ENCODE peak calls at places on chromosomes 3 and 15, in six cellular contexts. One of them, this sample, is unnamed. For H3K4me1, the result is how much of the 10 kb centered on the place peaks cover.

GRCh38 chr3:32399030-32399620 is 7.5 kb downstream of the CMTM7 start:
- DNase-seq in tibial nerve: no peak
- DNase-seq in heart left ventricle: no peak
- DNase-seq in upper lobe of left lung: no peak
- DNase-seq in sigmoid colon: no peak
- DNase-seq in IMR-90: peak
- DNase-seq in this sample: no peak

GRCh38 chr3:114323546-114324254 is 29.9 kb downstream of the TIGIT start:
- DNase-seq in tibial nerve: no peak
- DNase-seq in heart left ventricle: no peak
- DNase-seq in upper lobe of left lung: no peak
- DNase-seq in sigmoid colon: no peak
- DNase-seq in IMR-90: no peak
- DNase-seq in this sample: no peak

GRCh38 chr15:96334017-96334704 is 3.7 kb downstream of the NR2F2 start:
- DNase-seq in tibial nerve: no peak
- DNase-seq in heart left ventricle: peak
- DNase-seq in upper lobe of left lung: peak
- DNase-seq in sigmoid colon: no peak
- DNase-seq in IMR-90: no peak
- DNase-seq in this sample: no peak

GRCh38 chr15:92184679-92185230 is 208.9 kb upstream of the ST8SIA2 start:
- DNase-seq in tibial nerve: no peak
- DNase-seq in heart left ventricle: no peak
- DNase-seq in upper lobe of left lung: no peak
- DNase-seq in sigmoid colon: no peak
- DNase-seq in IMR-90: no peak
- DNase-seq in this sample: no peak

GRCh38 chr3:126125341-126125740 is 41.4 kb upstream of the SLC41A3 start:
- DNase-seq in tibial nerve: no peak
- DNase-seq in heart left ventricle: peak
- DNase-seq in upper lobe of left lung: no peak
- DNase-seq in sigmoid colon: peak
- DNase-seq in IMR-90: no peak
- DNase-seq in this sample: peak

GRCh38 chr15:43903864-43904290 is 77.1 kb downstream of the WDR76 start:
- DNase-seq in tibial nerve: no peak
- DNase-seq in heart left ventricle: no peak
- DNase-seq in upper lobe of left lung: no peak
- DNase-seq in sigmoid colon: no peak
- DNase-seq in IMR-90: peak
- DNase-seq in this sample: no peak

GRCh38 chr3:129996073-129996472 is 21.6 kb downstream of the TRH start:
- DNase-seq in tibial nerve: no peak
- DNase-seq in heart left ventricle: no peak
- DNase-seq in upper lobe of left lung: no peak
- DNase-seq in sigmoid colon: no peak
- DNase-seq in IMR-90: no peak
- DNase-seq in this sample: no peak

GRCh38 chr3:3714572-3714971 is 84.7 kb upstream of the LRRN1 start:
- DNase-seq in tibial nerve: no peak
- DNase-seq in heart left ventricle: no peak
- DNase-seq in upper lobe of left lung: no peak
- DNase-seq in sigmoid colon: no peak
- DNase-seq in IMR-90: no peak
- DNase-seq in this sample: no peak

GRCh38 chr15:20671665-20672064 is 130.1 kb upstream of the GOLGA6L6 start:
- DNase-seq in tibial nerve: no peak
- DNase-seq in heart left ventricle: no peak
- DNase-seq in upper lobe of left lung: no peak
- DNase-seq in sigmoid colon: no peak
- DNase-seq in IMR-90: no peak
- DNase-seq in this sample: no peak

GRCh38 chr15:29621626-29622025 is 200.6 kb downstream of the TJP1 start:
- DNase-seq in tibial nerve: no peak
- DNase-seq in heart left ventricle: no peak
- DNase-seq in upper lobe of left lung: no peak
- DNase-seq in sigmoid colon: no peak
- DNase-seq in IMR-90: no peak
- DNase-seq in this sample: no peak

GRCh38 chr3:102466001-102466400 is 31.2 kb downstream of the ZPLD1 start:
- DNase-seq in tibial nerve: no peak
- DNase-seq in heart left ventricle: no peak
- DNase-seq in upper lobe of left lung: no peak
- DNase-seq in sigmoid colon: no peak
- DNase-seq in IMR-90: no peak
- DNase-seq in this sample: no peak

GRCh38 chr3:61928020-61928419 is 366.6 kb downstream of the PTPRG start:
- DNase-seq in tibial nerve: no peak
- DNase-seq in heart left ventricle: no peak
- DNase-seq in upper lobe of left lung: no peak
- DNase-seq in sigmoid colon: no peak
- DNase-seq in IMR-90: peak
- DNase-seq in this sample: peak

GRCh38 chr3:81684739-81685395 is 76.6 kb downstream of the GBE1 start:
- DNase-seq in tibial nerve: no peak
- DNase-seq in heart left ventricle: no peak
- DNase-seq in upper lobe of left lung: no peak
- DNase-seq in sigmoid colon: no peak
- DNase-seq in IMR-90: peak
- DNase-seq in this sample: no peak

GRCh38 chr15:78873796-78874761 is 1.4 kb downstream of the MORF4L1 start:
- DNase-seq in tibial nerve: no peak
- DNase-seq in heart left ventricle: no peak
- DNase-seq in upper lobe of left lung: no peak
- DNase-seq in sigmoid colon: no peak
- DNase-seq in IMR-90: peak
- DNase-seq in this sample: no peak

GRCh38 chr15:80423215-80423614 is 19.0 kb downstream of the ARNT2 start:
- DNase-seq in tibial nerve: no peak
- DNase-seq in heart left ventricle: no peak
- DNase-seq in upper lobe of left lung: no peak
- DNase-seq in sigmoid colon: no peak
- DNase-seq in IMR-90: peak
- DNase-seq in this sample: no peak

GRCh38 chr15:64017591-64018163 is 28.6 kb downstream of the DAPK2 start:
- DNase-seq in tibial nerve: no peak
- DNase-seq in heart left ventricle: no peak
- DNase-seq in upper lobe of left lung: no peak
- DNase-seq in sigmoid colon: no peak
- DNase-seq in IMR-90: no peak
- DNase-seq in this sample: peak

DNA sequence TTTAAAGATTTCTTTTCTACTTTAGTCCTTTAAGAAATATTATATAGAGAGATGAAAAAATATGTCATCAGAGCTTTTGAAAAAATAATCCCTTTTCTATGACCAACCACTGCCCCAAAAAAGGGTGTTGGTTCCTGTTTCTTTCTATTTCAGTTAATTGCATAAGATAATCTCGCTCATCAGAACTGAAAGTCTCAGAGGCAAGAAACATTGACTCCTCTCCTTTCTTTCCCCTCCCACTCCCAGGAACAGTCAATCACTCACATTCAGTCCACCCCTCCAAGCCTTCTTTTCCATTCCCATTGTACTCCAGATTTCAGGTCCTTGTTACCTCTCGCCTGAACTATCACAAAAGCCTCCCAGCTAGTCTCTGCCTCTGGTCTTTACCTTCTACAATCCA is 153.7 kb upstream of the ABI3BP start:
- DNase-seq in tibial nerve: no peak
- DNase-seq in heart left ventricle: no peak
- DNase-seq in upper lobe of left lung: no peak
- DNase-seq in sigmoid colon: no peak
- DNase-seq in IMR-90: no peak
- DNase-seq in this sample: no peak
- H3K27ac ChIP-seq in tibial nerve: no peak
- H3K27ac ChIP-seq in heart left ventricle: no peak
- H3K27ac ChIP-seq in upper lobe of left lung: no peak
- H3K27ac ChIP-seq in sigmoid colon: no peak
- H3K27ac ChIP-seq in IMR-90: no peak
- H3K27ac ChIP-seq in this sample: no peak

GRCh38 chr3:142210608-142211007 is 14.8 kb downstream of the GK5 start:
- DNase-seq in tibial nerve: no peak
- DNase-seq in heart left ventricle: no peak
- DNase-seq in upper lobe of left lung: no peak
- DNase-seq in sigmoid colon: no peak
- DNase-seq in IMR-90: no peak
- DNase-seq in this sample: no peak
- TF ChIP-seq POLR2A in tibial nerve: no peak
- TF ChIP-seq POLR2A in heart left ventricle: no peak
- TF ChIP-seq POLR2A in upper lobe of left lung: no peak
- TF ChIP-seq POLR2A in sigmoid colon: no peak
- TF ChIP-seq POLR2A in IMR-90: no peak
- TF ChIP-seq POLR2A in this sample: no peak

GRCh38 chr3:185822957-185823279 is 1.9 kb downstream of the IGF2BP2 start:
- DNase-seq in tibial nerve: no peak
- DNase-seq in heart left ventricle: no peak
- DNase-seq in upper lobe of left lung: no peak
- DNase-seq in sigmoid colon: no peak
- DNase-seq in IMR-90: no peak
- DNase-seq in this sample: no peak
- H3K4me1 ChIP-seq in tibial nerve: half or more
- H3K4me1 ChIP-seq in heart left ventricle: under half
- H3K4me1 ChIP-seq in upper lobe of left lung: under half
- H3K4me1 ChIP-seq in sigmoid colon: under half
- H3K4me1 ChIP-seq in IMR-90: under half
- H3K4me1 ChIP-seq in this sample: under half

GRCh38 chr3:148992635-148993230 is 1.4 kb downstream of the GYG1 start:
- DNase-seq in tibial nerve: no peak
- DNase-seq in heart left ventricle: no peak
- DNase-seq in upper lobe of left lung: no peak
- DNase-seq in sigmoid colon: no peak
- DNase-seq in IMR-90: no peak
- DNase-seq in this sample: peak
- H3K27ac ChIP-seq in tibial nerve: no peak
- H3K27ac ChIP-seq in heart left ventricle: peak
- H3K27ac ChIP-seq in upper lobe of left lung: peak
- H3K27ac ChIP-seq in sigmoid colon: peak
- H3K27ac ChIP-seq in IMR-90: no peak
- H3K27ac ChIP-seq in this sample: peak

GRCh38 chr3:185914911-185915629 is 22.7 kb downstream of the TRA2B start:
- DNase-seq in tibial nerve: no peak
- DNase-seq in heart left ventricle: no peak
- DNase-seq in upper lobe of left lung: no peak
- DNase-seq in sigmoid colon: no peak
- DNase-seq in IMR-90: no peak
- DNase-seq in this sample: no peak
- TF ChIP-seq POLR2A in tibial nerve: no peak
- TF ChIP-seq POLR2A in heart left ventricle: no peak
- TF ChIP-seq POLR2A in upper lobe of left lung: no peak
- TF ChIP-seq POLR2A in sigmoid colon: no peak
- TF ChIP-seq POLR2A in IMR-90: peak
- TF ChIP-seq POLR2A in this sample: no peak

DNA sequence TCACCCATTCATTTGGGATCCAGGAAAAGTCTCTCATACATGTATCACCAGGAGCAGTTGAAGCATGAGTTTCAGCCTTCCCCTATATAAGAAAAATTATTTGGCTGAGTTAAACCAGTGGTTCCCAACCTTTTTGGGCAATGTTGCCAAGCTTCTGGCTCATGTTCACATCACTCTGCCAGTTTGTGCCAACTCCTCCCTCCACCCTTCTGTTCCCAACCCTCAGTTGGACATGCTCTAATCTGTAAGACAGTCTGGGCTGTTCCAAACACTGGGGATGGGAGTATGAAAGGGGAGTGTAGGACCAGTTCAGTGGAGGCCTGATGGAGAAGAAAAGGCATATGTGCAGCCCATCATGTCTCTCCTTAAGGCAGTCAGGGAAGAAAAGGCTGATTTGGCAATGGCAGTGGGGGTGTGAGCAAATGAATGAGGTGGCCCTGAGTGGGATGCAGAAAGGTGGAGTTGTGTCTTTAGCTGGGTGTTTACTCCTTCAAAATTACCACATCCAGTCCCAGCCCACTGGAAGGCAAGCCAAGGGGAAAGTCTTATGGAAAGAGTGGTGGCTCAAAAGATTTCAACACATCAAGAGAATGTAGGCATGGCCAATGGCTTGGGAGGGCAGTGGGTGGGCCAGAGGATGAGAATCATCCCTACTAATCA is 32.0 kb upstream of the PRICKLE2 start:
- DNase-seq in tibial nerve: no peak
- DNase-seq in heart left ventricle: no peak
- DNase-seq in upper lobe of left lung: no peak
- DNase-seq in sigmoid colon: no peak
- DNase-seq in IMR-90: no peak
- DNase-seq in this sample: peak
- H3K4me1 ChIP-seq in tibial nerve: under half
- H3K4me1 ChIP-seq in heart left ventricle: under half
- H3K4me1 ChIP-seq in upper lobe of left lung: under half
- H3K4me1 ChIP-seq in sigmoid colon: half or more
- H3K4me1 ChIP-seq in IMR-90: under half
- H3K4me1 ChIP-seq in this sample: under half

DNA sequence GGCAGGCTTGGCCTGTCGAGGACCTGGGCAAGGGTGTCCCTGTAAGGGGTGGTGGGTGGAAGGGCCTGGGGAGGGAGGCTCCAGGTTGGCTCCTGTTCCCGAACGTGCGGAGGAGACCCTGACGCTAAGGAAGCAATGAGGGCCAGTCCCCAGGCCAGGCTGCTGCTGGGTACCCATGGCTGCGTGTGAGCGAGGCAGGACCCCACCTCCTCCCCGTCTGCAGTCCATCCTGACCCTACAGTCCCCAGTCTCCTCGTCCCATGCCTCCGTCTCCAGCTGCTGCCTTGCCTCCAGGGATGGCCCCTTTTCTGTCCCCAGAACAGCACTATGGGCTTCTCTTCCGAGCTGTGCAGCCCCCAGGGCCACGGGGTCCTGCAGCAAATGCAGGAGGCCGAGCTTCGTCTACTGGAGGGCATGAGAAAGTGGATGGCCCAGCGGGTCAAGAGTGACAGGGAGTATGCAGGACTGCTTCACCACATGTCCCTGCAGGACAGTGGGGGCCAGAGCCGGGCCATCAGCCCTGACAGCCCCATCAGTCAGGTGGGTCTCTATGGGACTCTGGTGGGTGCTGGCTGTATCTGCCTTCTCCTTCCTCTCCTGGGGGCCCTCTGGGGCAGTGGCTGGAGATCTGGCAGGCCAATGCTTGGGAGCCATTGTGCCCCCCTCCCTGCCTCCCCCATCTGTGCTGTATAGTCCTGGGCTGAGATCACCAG is 571 bp downstream of the FES start:
- DNase-seq in tibial nerve: no peak
- DNase-seq in heart left ventricle: no peak
- DNase-seq in upper lobe of left lung: peak
- DNase-seq in sigmoid colon: no peak
- DNase-seq in IMR-90: no peak
- DNase-seq in this sample: no peak
- H3K27ac ChIP-seq in tibial nerve: peak
- H3K27ac ChIP-seq in heart left ventricle: peak
- H3K27ac ChIP-seq in upper lobe of left lung: peak
- H3K27ac ChIP-seq in sigmoid colon: peak
- H3K27ac ChIP-seq in IMR-90: peak
- H3K27ac ChIP-seq in this sample: peak

GRCh38 chr15:90400759-90401314 is 12.8 kb downstream of the IQGAP1 start:
- DNase-seq in tibial nerve: no peak
- DNase-seq in heart left ventricle: peak
- DNase-seq in upper lobe of left lung: no peak
- DNase-seq in sigmoid colon: peak
- DNase-seq in IMR-90: peak
- DNase-seq in this sample: peak
- TF ChIP-seq POLR2A in tibial nerve: no peak
- TF ChIP-seq POLR2A in heart left ventricle: peak
- TF ChIP-seq POLR2A in upper lobe of left lung: no peak
- TF ChIP-seq POLR2A in sigmoid colon: no peak
- TF ChIP-seq POLR2A in IMR-90: peak
- TF ChIP-seq POLR2A in this sample: peak

This sample was measured in gastrocnemius medialis.